ENCODE peak calls at places on chromosomes 2 and 18, in nine cellular contexts. One of them, this sample, is unnamed.
A peak's percentile ranks its signal among the peaks of the same experiment; 100 is the strongest.

GRCh38 chr2:239499989-239500914 is 99.4 kb upstream of the HDAC4 start:
- DNase-seq in adrenal gland: no peak
- DNase-seq in fibroblast of lung: peak; percentile 26
- DNase-seq in CD8-positive, alpha-beta T cell: no peak
- DNase-seq in sigmoid colon: no peak
- DNase-seq in mammary epithelial cell: no peak
- DNase-seq in tibial artery: no peak
- DNase-seq in PC-9: no peak
- DNase-seq in ovary: no peak
- DNase-seq in this sample: no peak

GRCh38 chr2:12318427-12319057 is 398.2 kb upstream of the TRIB2 start:
- DNase-seq in adrenal gland: no peak
- DNase-seq in fibroblast of lung: peak; percentile 98
- DNase-seq in PC-9: peak; percentile 44
- DNase-seq in CD8-positive, alpha-beta T cell: no peak
- DNase-seq in mammary epithelial cell: peak; percentile 93
- DNase-seq in tibial artery: no peak
- DNase-seq in sigmoid colon: no peak
- DNase-seq in ovary: no peak
- DNase-seq in this sample: no peak

GRCh38 chr18:8812631-8813030 is 107.3 kb downstream of the MTCL1 start:
- DNase-seq in fibroblast of lung: peak; percentile 84
- DNase-seq in CD8-positive, alpha-beta T cell: no peak
- DNase-seq in adrenal gland: no peak
- DNase-seq in ovary: no peak
- DNase-seq in sigmoid colon: no peak
- DNase-seq in tibial artery: no peak
- DNase-seq in PC-9: no peak
- DNase-seq in mammary epithelial cell: no peak
- DNase-seq in this sample: no peak

GRCh38 chr2:169047253-169048250 is 16.4 kb upstream of the ABCB11 start:
- DNase-seq in PC-9: no peak
- DNase-seq in tibial artery: no peak
- DNase-seq in CD8-positive, alpha-beta T cell: no peak
- DNase-seq in sigmoid colon: no peak
- DNase-seq in fibroblast of lung: no peak
- DNase-seq in ovary: no peak
- DNase-seq in mammary epithelial cell: peak; percentile 51
- DNase-seq in adrenal gland: no peak
- DNase-seq in this sample: no peak

GRCh38 chr2:105248316-105249070 is 7.0 kb downstream of the GPR45 start:
- DNase-seq in ovary: no peak
- DNase-seq in fibroblast of lung: no peak
- DNase-seq in CD8-positive, alpha-beta T cell: no peak
- DNase-seq in tibial artery: no peak
- DNase-seq in PC-9: no peak
- DNase-seq in adrenal gland: no peak
- DNase-seq in mammary epithelial cell: no peak
- DNase-seq in sigmoid colon: no peak
- DNase-seq in this sample: no peak

GRCh38 chr2:147572622-147573021 is 272.2 kb upstream of the ACVR2A start:
- DNase-seq in fibroblast of lung: no peak
- DNase-seq in ovary: no peak
- DNase-seq in PC-9: no peak
- DNase-seq in sigmoid colon: no peak
- DNase-seq in mammary epithelial cell: peak; percentile 64
- DNase-seq in CD8-positive, alpha-beta T cell: no peak
- DNase-seq in tibial artery: no peak
- DNase-seq in adrenal gland: no peak
- DNase-seq in this sample: no peak

GRCh38 chr2:241703128-241703604 is 1.3 kb downstream of the ING5 start:
- DNase-seq in tibial artery: no peak
- DNase-seq in PC-9: no peak
- DNase-seq in adrenal gland: no peak
- DNase-seq in fibroblast of lung: peak; percentile 25
- DNase-seq in sigmoid colon: no peak
- DNase-seq in CD8-positive, alpha-beta T cell: no peak
- DNase-seq in ovary: peak; percentile 49
- DNase-seq in mammary epithelial cell: no peak
- DNase-seq in this sample: peak; percentile 50

GRCh38 chr2:65018141-65018582 is 29.0 kb downstream of the SLC1A4 start:
- DNase-seq in ovary: no peak
- DNase-seq in mammary epithelial cell: no peak
- DNase-seq in tibial artery: peak; percentile 70
- DNase-seq in sigmoid colon: peak; percentile 70
- DNase-seq in PC-9: no peak
- DNase-seq in fibroblast of lung: no peak
- DNase-seq in CD8-positive, alpha-beta T cell: no peak
- DNase-seq in adrenal gland: no peak
- DNase-seq in this sample: no peak

GRCh38 chr2:174681983-174682577 is 82.2 kb downstream of the CHRNA1 start:
- DNase-seq in mammary epithelial cell: no peak
- DNase-seq in CD8-positive, alpha-beta T cell: peak; percentile 21
- DNase-seq in ovary: peak; percentile 42
- DNase-seq in adrenal gland: peak; percentile 42
- DNase-seq in sigmoid colon: peak; percentile 78
- DNase-seq in tibial artery: peak; percentile 79
- DNase-seq in fibroblast of lung: peak; percentile 41
- DNase-seq in PC-9: no peak
- DNase-seq in this sample: peak; percentile 25

GRCh38 chr2:37324786-37325624 is at the start of gene PRKD3:
- DNase-seq in tibial artery: peak; percentile 76
- DNase-seq in fibroblast of lung: peak; percentile 42
- DNase-seq in CD8-positive, alpha-beta T cell: peak; percentile 56
- DNase-seq in mammary epithelial cell: peak; percentile 60
- DNase-seq in PC-9: peak; percentile 55
- DNase-seq in adrenal gland: peak; percentile 83
- DNase-seq in ovary: no peak
- DNase-seq in sigmoid colon: peak; percentile 80
- DNase-seq in this sample: peak; percentile 82

GRCh38 chr2:45009303-45009927 is at the start of gene SIX2:
- DNase-seq in mammary epithelial cell: peak; percentile 97
- DNase-seq in sigmoid colon: peak; percentile 93
- DNase-seq in PC-9: peak; percentile 99
- DNase-seq in ovary: peak; percentile 55
- DNase-seq in tibial artery: peak; percentile 98
- DNase-seq in fibroblast of lung: peak; percentile 91
- DNase-seq in CD8-positive, alpha-beta T cell: no peak
- DNase-seq in adrenal gland: peak; percentile 90
- DNase-seq in this sample: peak; percentile 95

GRCh38 chr2:225182126-225182525 is 139.9 kb upstream of the DOCK10 start:
- DNase-seq in adrenal gland: no peak
- DNase-seq in fibroblast of lung: no peak
- DNase-seq in PC-9: no peak
- DNase-seq in mammary epithelial cell: no peak
- DNase-seq in sigmoid colon: no peak
- DNase-seq in tibial artery: no peak
- DNase-seq in ovary: no peak
- DNase-seq in CD8-positive, alpha-beta T cell: no peak
- DNase-seq in this sample: no peak

GRCh38 chr2:120856421-120856862 is 120.8 kb downstream of the GLI2 start:
- DNase-seq in tibial artery: peak; percentile 65
- DNase-seq in CD8-positive, alpha-beta T cell: no peak
- DNase-seq in sigmoid colon: peak; percentile 72
- DNase-seq in adrenal gland: no peak
- DNase-seq in ovary: no peak
- DNase-seq in fibroblast of lung: peak; percentile 78
- DNase-seq in mammary epithelial cell: no peak
- DNase-seq in PC-9: peak; percentile 12
- DNase-seq in this sample: no peak

GRCh38 chr18:24078391-24078790 is 60.5 kb upstream of the CABYR start:
- DNase-seq in fibroblast of lung: no peak
- DNase-seq in CD8-positive, alpha-beta T cell: no peak
- DNase-seq in ovary: no peak
- DNase-seq in sigmoid colon: no peak
- DNase-seq in PC-9: no peak
- DNase-seq in tibial artery: no peak
- DNase-seq in adrenal gland: no peak
- DNase-seq in mammary epithelial cell: no peak
- DNase-seq in this sample: no peak

GRCh38 chr18:2050702-2051201 is 520.6 kb downstream of the METTL4 start:
- DNase-seq in CD8-positive, alpha-beta T cell: no peak
- DNase-seq in PC-9: peak; percentile 41
- DNase-seq in sigmoid colon: no peak
- DNase-seq in ovary: no peak
- DNase-seq in tibial artery: no peak
- DNase-seq in mammary epithelial cell: peak; percentile 91
- DNase-seq in adrenal gland: no peak
- DNase-seq in fibroblast of lung: peak; percentile 55
- DNase-seq in this sample: no peak

GRCh38 chr2:16623564-16624418 is 41.8 kb downstream of the CYRIA start:
- DNase-seq in adrenal gland: no peak
- DNase-seq in tibial artery: no peak
- DNase-seq in CD8-positive, alpha-beta T cell: no peak
- DNase-seq in mammary epithelial cell: no peak
- DNase-seq in ovary: no peak
- DNase-seq in PC-9: no peak
- DNase-seq in fibroblast of lung: no peak
- DNase-seq in sigmoid colon: no peak
- DNase-seq in this sample: no peak

GRCh38 chr2:16621348-16621747 is 44.3 kb downstream of the CYRIA start:
- DNase-seq in tibial artery: no peak
- DNase-seq in CD8-positive, alpha-beta T cell: no peak
- DNase-seq in fibroblast of lung: peak; percentile 49
- DNase-seq in adrenal gland: no peak
- DNase-seq in sigmoid colon: no peak
- DNase-seq in PC-9: no peak
- DNase-seq in mammary epithelial cell: no peak
- DNase-seq in ovary: no peak
- DNase-seq in this sample: no peak

GRCh38 chr2:16623046-16623445 is 42.6 kb downstream of the CYRIA start:
- DNase-seq in tibial artery: no peak
- DNase-seq in sigmoid colon: no peak
- DNase-seq in PC-9: peak; percentile 35
- DNase-seq in CD8-positive, alpha-beta T cell: no peak
- DNase-seq in fibroblast of lung: peak; percentile 97
- DNase-seq in ovary: no peak
- DNase-seq in adrenal gland: no peak
- DNase-seq in mammary epithelial cell: peak; percentile 85
- DNase-seq in this sample: no peak

GRCh38 chr2:16620590-16620989 is 45.0 kb downstream of the CYRIA start:
- DNase-seq in CD8-positive, alpha-beta T cell: no peak
- DNase-seq in PC-9: peak; percentile 53
- DNase-seq in mammary epithelial cell: peak; percentile 57
- DNase-seq in sigmoid colon: no peak
- DNase-seq in adrenal gland: no peak
- DNase-seq in fibroblast of lung: no peak
- DNase-seq in ovary: no peak
- DNase-seq in tibial artery: no peak
- DNase-seq in this sample: no peak

GRCh38 chr2:16622399-16622968 is 43.1 kb downstream of the CYRIA start:
- DNase-seq in sigmoid colon: no peak
- DNase-seq in CD8-positive, alpha-beta T cell: no peak
- DNase-seq in mammary epithelial cell: no peak
- DNase-seq in PC-9: no peak
- DNase-seq in tibial artery: no peak
- DNase-seq in adrenal gland: no peak
- DNase-seq in ovary: no peak
- DNase-seq in fibroblast of lung: peak; percentile 28
- DNase-seq in this sample: no peak
- H3K4me1 ChIP-seq in sigmoid colon: peaks cover 31% of the 10 kb centered on the region
- H3K4me1 ChIP-seq in CD8-positive, alpha-beta T cell: no peaks in the 10 kb centered on the region
- H3K4me1 ChIP-seq in mammary epithelial cell: peaks cover 2% of the 10 kb centered on the region
- H3K4me1 ChIP-seq in PC-9: peaks cover 91% of the 10 kb centered on the region
- H3K4me1 ChIP-seq in tibial artery: no peaks in the 10 kb centered on the region
- H3K4me1 ChIP-seq in adrenal gland: peaks cover 53% of the 10 kb centered on the region
- H3K4me1 ChIP-seq in ovary: peaks cover 19% of the 10 kb centered on the region
- H3K4me1 ChIP-seq in fibroblast of lung: peaks cover 6% of the 10 kb centered on the region
- H3K4me1 ChIP-seq in this sample: no peaks in the 10 kb centered on the region

DNA sequence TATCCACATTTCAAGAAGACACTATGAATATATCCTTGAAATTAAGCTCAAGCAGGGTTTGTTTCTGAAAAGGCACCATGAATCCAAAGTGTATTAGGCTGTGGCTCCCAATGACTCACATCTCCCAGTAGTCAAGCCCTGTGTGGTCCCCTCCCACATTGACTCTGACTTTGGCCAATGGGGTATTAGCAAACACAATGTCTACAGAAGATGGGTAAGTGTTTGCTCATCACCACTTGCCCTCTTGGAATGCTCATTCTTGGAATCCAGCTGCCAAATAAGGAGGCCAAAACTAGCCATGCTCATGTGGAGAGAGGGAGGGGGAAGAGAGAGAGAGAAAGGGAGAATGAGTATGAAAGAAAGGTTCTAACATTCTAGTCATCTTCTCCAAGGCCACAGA is 490.0 kb downstream of the TXNL1 start:
- DNase-seq in PC-9: no peak
- DNase-seq in sigmoid colon: no peak
- DNase-seq in ovary: no peak
- DNase-seq in mammary epithelial cell: peak; percentile 78
- DNase-seq in adrenal gland: no peak
- DNase-seq in fibroblast of lung: peak; percentile 91
- DNase-seq in CD8-positive, alpha-beta T cell: no peak
- DNase-seq in tibial artery: no peak
- DNase-seq in this sample: no peak
- H3K9me3 ChIP-seq in PC-9: no peaks in the 10 kb centered on the region
- H3K9me3 ChIP-seq in sigmoid colon: no peaks in the 10 kb centered on the region
- H3K9me3 ChIP-seq in ovary: no peaks in the 10 kb centered on the region
- H3K9me3 ChIP-seq in mammary epithelial cell: no peaks in the 10 kb centered on the region
- H3K9me3 ChIP-seq in adrenal gland: no peaks in the 10 kb centered on the region
- H3K9me3 ChIP-seq in fibroblast of lung: no peaks in the 10 kb centered on the region
- H3K9me3 ChIP-seq in CD8-positive, alpha-beta T cell: no peaks in the 10 kb centered on the region
- H3K9me3 ChIP-seq in tibial artery: no peaks in the 10 kb centered on the region
- H3K9me3 ChIP-seq in this sample: no peaks in the 10 kb centered on the region

GRCh38 chr2:200318940-200319435 is 12.5 kb downstream of the SPATS2L start:
- DNase-seq in ovary: no peak
- DNase-seq in CD8-positive, alpha-beta T cell: no peak
- DNase-seq in adrenal gland: no peak
- DNase-seq in mammary epithelial cell: no peak
- DNase-seq in fibroblast of lung: no peak
- DNase-seq in sigmoid colon: no peak
- DNase-seq in tibial artery: no peak
- DNase-seq in PC-9: no peak
- DNase-seq in this sample: no peak
- H3K4me1 ChIP-seq in ovary: peaks cover 5% of the 10 kb centered on the region
- H3K4me1 ChIP-seq in CD8-positive, alpha-beta T cell: no peaks in the 10 kb centered on the region
- H3K4me1 ChIP-seq in adrenal gland: peaks cover 22% of the 10 kb centered on the region
- H3K4me1 ChIP-seq in mammary epithelial cell: peaks cover 54% of the 10 kb centered on the region
- H3K4me1 ChIP-seq in fibroblast of lung: peaks cover 22% of the 10 kb centered on the region
- H3K4me1 ChIP-seq in sigmoid colon: peaks cover 82% of the 10 kb centered on the region
- H3K4me1 ChIP-seq in tibial artery: peaks cover 60% of the 10 kb centered on the region
- H3K4me1 ChIP-seq in PC-9: peaks cover 79% of the 10 kb centered on the region
- H3K4me1 ChIP-seq in this sample: peaks cover 28% of the 10 kb centered on the region

DNA sequence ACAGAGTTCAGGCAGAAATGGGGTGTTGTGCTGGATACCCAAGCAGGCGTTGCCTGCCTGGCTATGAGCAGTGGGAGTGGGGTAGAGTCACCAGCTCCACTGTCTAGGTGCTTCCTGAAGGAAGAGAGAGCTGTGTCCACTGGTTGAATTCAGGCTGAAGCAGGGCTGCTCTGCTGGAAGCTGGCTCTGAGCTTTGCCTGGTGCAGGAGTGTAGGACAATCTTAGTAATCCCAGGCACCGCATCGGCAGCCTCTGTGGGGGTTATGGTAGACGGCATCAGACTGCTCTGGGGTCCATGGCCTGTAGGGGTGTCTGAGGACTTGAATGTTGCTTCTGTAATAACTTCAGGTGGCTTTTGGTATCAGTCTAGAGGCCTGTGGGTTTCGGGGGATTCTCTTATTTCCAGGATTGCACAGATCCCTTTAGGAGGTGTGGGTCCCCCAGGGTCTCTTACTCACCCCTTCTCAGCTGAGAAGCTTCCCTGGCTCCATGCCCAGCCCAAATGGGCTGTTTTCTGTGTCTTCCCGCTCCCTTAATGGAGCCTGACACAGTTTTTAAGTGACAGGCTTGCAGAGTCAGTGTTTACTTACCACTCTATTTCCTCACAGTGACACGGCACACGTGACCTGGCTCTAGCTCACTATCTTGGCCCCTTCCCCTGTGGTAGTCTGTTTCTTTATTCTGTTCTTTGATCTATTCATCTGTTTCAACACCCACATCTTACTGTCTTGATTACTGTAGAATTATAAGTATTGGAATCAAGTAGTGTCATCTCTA is 644.2 kb downstream of the CBLN2 start:
- DNase-seq in PC-9: no peak
- DNase-seq in fibroblast of lung: no peak
- DNase-seq in mammary epithelial cell: no peak
- DNase-seq in adrenal gland: no peak
- DNase-seq in ovary: no peak
- DNase-seq in CD8-positive, alpha-beta T cell: no peak
- DNase-seq in tibial artery: no peak
- DNase-seq in sigmoid colon: no peak
- DNase-seq in this sample: peak; percentile 20
- H3K9me3 ChIP-seq in PC-9: no peaks in the 10 kb centered on the region
- H3K9me3 ChIP-seq in fibroblast of lung: no peaks in the 10 kb centered on the region
- H3K9me3 ChIP-seq in mammary epithelial cell: peaks cover 18% of the 10 kb centered on the region
- H3K9me3 ChIP-seq in adrenal gland: no peaks in the 10 kb centered on the region
- H3K9me3 ChIP-seq in ovary: no peaks in the 10 kb centered on the region
- H3K9me3 ChIP-seq in CD8-positive, alpha-beta T cell: no peaks in the 10 kb centered on the region
- H3K9me3 ChIP-seq in tibial artery: no peaks in the 10 kb centered on the region
- H3K9me3 ChIP-seq in sigmoid colon: no peaks in the 10 kb centered on the region
- H3K9me3 ChIP-seq in this sample: no peaks in the 10 kb centered on the region